ENCODE peak calls at places on chromosomes 13 and 19, in five cellular contexts. G, A, R, M and N are unnamed samples.

GRCh38 chr13:110575322-110576069 is 14.0 kb upstream of the RAB20 start:
- DNase-seq in M (peak), A (no peak), G (no peak), R (peak), N (no peak)

GRCh38 chr19:45924891-45925447 is 10.4 kb upstream of the NANOS2 start:
- DNase-seq in R (no peak), A (no peak), G (peak), M (no peak), N (no peak)

GRCh38 chr13:99215466-99215865 is 14.8 kb downstream of the UBAC2 start:
- DNase-seq in R (no peak), A (no peak), G (no peak), M (no peak), N (no peak)

GRCh38 chr19:27822336-27822735 is 1390.6 kb downstream of the UQCRFS1 start:
- DNase-seq in G (no peak), M (peak), R (no peak), A (no peak), N (no peak)

GRCh38 chr19:18401580-18402112 is 4.2 kb upstream of the LRRC25 start:
- DNase-seq in M (peak), R (peak), A (no peak), G (no peak), N (no peak)

GRCh38 chr13:76231522-76232167 is 595.5 kb downstream of the LMO7 start:
- DNase-seq in R (no peak), A (no peak), G (no peak), M (no peak), N (no peak)

GRCh38 chr13:47184311-47184710 is 287.5 kb upstream of the HTR2A start:
- DNase-seq in R (no peak), G (no peak), M (peak), A (no peak), N (no peak)

GRCh38 chr19:3365447-3366103 is 808 bp upstream of the NFIC start:
- DNase-seq in M (peak), A (no peak), G (peak), R (peak), N (no peak)

GRCh38 chr13:74136089-74136658 is 2.0 kb upstream of the KLF12 start:
- DNase-seq in M (peak), A (no peak), G (no peak), R (peak), N (no peak)

GRCh38 chr13:110950819-110951570 is 36.1 kb upstream of the ANKRD10 start:
- DNase-seq in G (no peak), R (no peak), A (no peak), M (no peak), N (no peak)

GRCh38 chr13:111661052-111661451 is 340.6 kb downstream of the TEX29 start:
- DNase-seq in M (no peak), G (no peak), A (no peak), R (no peak), N (no peak)

GRCh38 chr13:61316647-61317046 is 99.0 kb downstream of the PCDH20 start:
- DNase-seq in M (no peak), R (no peak), A (no peak), G (no peak), N (no peak)

GRCh38 chr13:80979035-80979641 is 638.2 kb upstream of the SPRY2 start:
- DNase-seq in G (peak), R (no peak), M (peak), A (peak), N (peak)

GRCh38 chr13:25286308-25286968 is 850 bp downstream of the MTMR6 start:
- DNase-seq in G (no peak), R (peak), A (no peak), M (peak), N (no peak)

GRCh38 chr13:30181856-30182651 is 125.3 kb downstream of the KATNAL1 start:
- DNase-seq in M (no peak), G (no peak), A (no peak), R (no peak), N (no peak)

GRCh38 chr19:54433697-54434096 is 15.3 kb upstream of the LENG8 start:
- DNase-seq in G (no peak), M (no peak), R (no peak), A (no peak), N (no peak)

GRCh38 chr13:113969973-113970611 is 3.8 kb downstream of the C13orf46 start:
- DNase-seq in M (no peak), G (no peak), A (no peak), R (peak), N (peak)

GRCh38 chr19:56393119-56394012 is at the start of gene ZNF582:
- DNase-seq in M (peak), G (no peak), A (peak), R (peak), N (peak)

DNA sequence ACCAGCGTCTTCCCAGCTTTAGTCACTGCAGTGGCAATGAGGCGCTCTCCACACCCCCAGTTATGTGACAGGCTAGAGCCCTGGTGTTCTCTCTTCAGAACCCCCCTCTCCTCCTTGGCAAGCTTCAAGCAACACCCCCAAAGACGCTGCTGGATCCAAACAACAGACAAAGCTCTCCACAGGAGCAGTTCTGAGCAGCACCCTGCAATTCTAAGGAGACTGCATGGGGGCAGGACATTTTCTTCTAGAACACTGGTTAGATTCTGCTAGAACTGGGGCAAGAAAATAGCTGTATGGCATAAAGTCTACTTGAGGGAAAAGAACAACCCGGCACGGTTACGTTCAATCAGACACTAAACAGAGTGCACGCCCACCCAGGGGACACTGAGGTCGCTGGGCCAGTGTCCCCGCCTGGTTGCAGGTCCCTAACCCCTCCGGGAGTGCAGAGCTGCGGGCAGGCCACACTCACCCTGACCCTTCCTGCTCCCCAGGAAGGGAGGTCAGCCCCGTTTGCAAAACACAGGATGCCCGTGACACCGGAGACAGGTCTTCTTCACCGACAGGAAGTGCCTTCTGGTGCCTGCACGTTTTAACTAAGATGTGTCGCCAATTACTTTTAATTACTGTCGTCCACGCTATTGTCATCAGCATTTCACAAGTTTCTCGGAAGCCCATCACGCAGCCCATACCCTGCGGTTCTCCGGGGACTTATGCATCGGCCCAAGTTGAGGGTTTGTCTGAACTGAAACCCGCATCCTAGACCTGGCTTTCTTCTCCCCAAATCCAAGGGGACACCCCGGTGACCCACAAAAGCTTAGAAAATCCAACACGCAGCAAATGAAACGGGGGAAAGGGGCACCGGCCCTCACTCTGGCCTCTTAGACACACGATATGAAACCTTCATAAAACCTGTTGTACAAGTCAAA is 943 bp downstream of the GJB6 start:
- DNase-seq in A (no peak), G (no peak), R (no peak), M (no peak), N (no peak)
- H3K4me3 ChIP-seq in A (peak), G (no peak), R (no peak), M (no peak), N (no peak)

DNA sequence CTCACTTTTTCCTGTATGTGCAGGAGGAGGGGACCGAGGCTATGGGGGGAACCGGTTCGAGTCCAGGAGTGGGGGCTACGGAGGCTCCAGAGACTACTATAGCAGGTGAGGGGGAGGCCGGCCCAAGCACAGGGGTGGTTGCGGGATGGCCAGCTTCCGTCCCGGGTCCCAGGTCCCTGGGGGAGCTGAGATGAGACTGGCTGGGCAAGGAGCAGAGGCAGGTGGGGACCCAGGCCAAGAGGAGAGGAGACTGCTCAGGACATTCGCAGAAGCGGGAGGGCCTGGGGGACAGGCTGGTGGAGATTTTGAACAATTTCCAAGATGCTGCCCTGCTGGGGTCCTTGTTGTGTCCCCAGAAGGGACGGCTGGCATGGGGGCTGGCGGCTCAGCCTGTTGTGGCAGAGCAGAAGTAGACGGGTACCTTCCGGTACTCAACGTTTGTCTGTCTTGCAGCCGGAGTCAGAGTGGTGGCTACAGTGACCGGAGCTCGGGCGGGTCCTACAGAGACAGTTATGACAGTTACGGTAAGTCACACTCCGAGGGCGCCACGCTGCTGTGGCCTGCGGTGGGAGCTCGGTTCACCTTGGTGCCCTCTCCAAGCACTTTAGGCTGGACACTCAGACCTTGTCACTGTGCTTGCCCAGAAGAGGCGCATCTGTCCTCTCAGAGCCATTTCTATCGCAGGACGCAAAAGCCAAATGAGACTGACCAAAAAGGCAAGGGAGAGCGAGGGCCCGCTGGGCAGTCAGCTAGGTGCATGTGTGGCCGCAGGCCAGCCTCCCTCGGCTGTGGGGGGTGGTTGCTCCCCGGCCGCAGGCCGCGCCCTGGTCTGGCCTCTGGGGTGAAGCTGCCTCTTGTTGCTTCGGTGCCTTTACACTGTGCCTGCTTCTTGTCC is 2.6 kb downstream of the CIRBP start:
- DNase-seq in R (no peak), G (no peak), A (no peak), M (no peak), N (no peak)
- H3K4me3 ChIP-seq in R (no peak), G (no peak), A (no peak), M (peak), N (no peak)

DNA sequence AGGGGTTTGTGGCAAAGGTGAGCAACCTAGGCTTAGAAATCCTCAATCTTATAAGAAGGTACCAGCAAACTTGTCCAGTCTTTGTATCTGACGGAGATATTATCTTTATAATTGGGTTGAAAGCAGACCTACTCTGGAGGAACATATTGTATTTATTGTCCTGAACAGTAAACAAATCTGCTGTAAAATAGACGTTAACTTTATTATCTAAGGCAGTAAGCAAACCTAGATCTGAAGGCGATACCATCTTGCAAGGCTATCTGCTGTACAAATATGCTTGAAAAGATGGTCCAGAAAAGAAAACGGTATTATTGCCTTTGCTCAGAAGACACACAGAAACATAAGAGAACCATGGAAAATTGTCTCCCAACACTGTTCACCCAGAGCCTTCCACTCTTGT is 3.8 kb upstream of the KLK2 start:
- DNase-seq in A (no peak), R (no peak), M (no peak), G (no peak), N (no peak)
- H3K4me3 ChIP-seq in A (no peak), R (no peak), M (no peak), G (no peak), N (no peak)

GRCh38 chr19:43809762-43810696 is 7.8 kb upstream of the LYPD5 start:
- DNase-seq in A (peak), M (peak), G (peak), R (no peak), N (no peak)

GRCh38 chr19:43814663-43815352 is 12.3 kb upstream of the ZNF283 start:
- DNase-seq in A (no peak), R (no peak), G (no peak), M (no peak), N (no peak)

GRCh38 chr19:43811833-43812232 is 9.6 kb upstream of the LYPD5 start:
- DNase-seq in A (no peak), M (no peak), R (no peak), G (no peak), N (no peak)

GRCh38 chr19:43812259-43812658 is 10.0 kb upstream of the LYPD5 start:
- DNase-seq in M (no peak), G (no peak), R (no peak), A (no peak), N (no peak)

DNA sequence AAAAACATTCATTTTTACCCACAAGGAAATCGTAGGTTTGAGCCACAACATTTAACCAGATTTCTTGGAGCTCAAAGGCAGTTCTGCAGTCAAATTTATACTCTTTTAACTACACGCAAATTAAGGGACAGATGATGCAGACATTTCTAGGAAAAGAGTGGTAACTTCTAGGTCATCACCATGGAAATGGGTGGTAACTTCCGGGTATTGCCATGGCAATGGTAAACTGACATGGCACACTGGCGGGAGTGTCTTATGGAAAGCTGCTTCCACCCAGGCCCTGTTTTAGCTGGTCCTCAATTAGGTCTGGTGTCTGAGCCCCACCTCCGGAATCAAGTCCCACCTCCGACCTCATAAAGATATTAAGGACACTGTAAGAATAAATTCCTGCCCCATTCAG is 10.4 kb upstream of the LYPD5 start:
- DNase-seq in G (no peak), R (no peak), A (no peak), M (no peak), N (no peak)
- H3K4me3 ChIP-seq in G (no peak), R (no peak), A (no peak), M (no peak), N (no peak)

GRCh38 chr13:95226932-95227718 is 74.1 kb downstream of the ABCC4 start:
- DNase-seq in G (no peak), M (no peak), A (no peak), R (no peak), N (no peak)
- H3K4me3 ChIP-seq in G (no peak), M (no peak), A (no peak), R (no peak), N (no peak)

GRCh38 chr19:15463865-15464371 is 426 bp downstream of the RASAL3 start:
- DNase-seq in G (no peak), A (no peak), R (peak), M (no peak), N (no peak)
- H3K4me3 ChIP-seq in G (no peak), A (no peak), R (no peak), M (no peak), N (peak)

GRCh38 chr19:36151144-36152051 is 849 bp downstream of the COX7A1 start:
- DNase-seq in G (no peak), R (peak), M (no peak), A (no peak), N (no peak)
- H3K4me3 ChIP-seq in G (no peak), R (peak), M (peak), A (no peak), N (peak)